ENCODE peak calls at places on chromosomes 1 and 21, in eight cellular contexts. U is A549, B is IMR-90, G is WTC11, W is GM12878, D is HepG2, F is H1, E is K562. L is an unnamed sample.

GRCh38 chr1:167617100-167617949 is 12.7 kb upstream of the RCSD1 start:
- DNase-seq in B (peak; percentile 7), W (peak; percentile 74), E (peak; percentile 78), F (no peak), D (no peak), U (no peak), G (no peak), L (no peak)

GRCh38 chr1:195376190-195376589 is 1232.0 kb downstream of the KCNT2 start:
- DNase-seq in D (peak; percentile 0), G (no peak), B (peak; percentile 1), F (no peak), W (no peak), U (peak; percentile 3), E (peak; percentile 2), L (no peak)

GRCh38 chr1:17661546-17662157 is 93.5 kb upstream of the ACTL8 start:
- DNase-seq in W (no peak), E (peak; percentile 83), U (peak; percentile 66), G (peak; percentile 88), D (peak; percentile 41), B (peak; percentile 44), F (peak; percentile 96), L (peak; percentile 93)

GRCh38 chr1:201480231-201481003 is 11.4 kb upstream of the PHLDA3 start:
- DNase-seq in E (peak; percentile 94), F (peak; percentile 91), W (no peak), G (peak; percentile 91), D (peak; percentile 71), B (no peak), U (peak; percentile 94), L (no peak)

GRCh38 chr1:177959793-177960515 is 9.9 kb downstream of the SEC16B start:
- DNase-seq in B (peak; percentile 68), D (peak; percentile 29), F (no peak), U (peak; percentile 29), W (no peak), G (no peak), E (no peak), L (no peak)

GRCh38 chr1:39089811-39090519 is 63.8 kb downstream of the NDUFS5 start:
- DNase-seq in U (no peak), G (no peak), E (no peak), F (no peak), D (no peak), B (no peak), W (no peak), L (no peak)

GRCh38 chr1:206676499-206676898 is 8.2 kb upstream of the MAPKAPK2 start:
- DNase-seq in F (no peak), D (no peak), W (no peak), G (no peak), B (no peak), E (no peak), U (no peak), L (no peak)

GRCh38 chr1:238653693-238654321 is 732.6 kb upstream of the CHRM3 start:
- DNase-seq in G (no peak), E (no peak), D (no peak), B (peak; percentile 77), U (no peak), F (no peak), W (no peak), L (no peak)

GRCh38 chr1:5908461-5909375 is 83.5 kb downstream of the NPHP4 start:
- DNase-seq in B (no peak), D (no peak), U (no peak), E (no peak), G (no peak), W (no peak), F (peak; percentile 42), L (no peak)

GRCh38 chr1:11960710-11961109 is 19.5 kb upstream of the MFN2 start:
- DNase-seq in G (no peak), E (no peak), U (no peak), D (no peak), B (no peak), W (no peak), F (no peak), L (no peak)

GRCh38 chr1:32769524-32770220 is 47.5 kb downstream of the YARS1 start:
- DNase-seq in E (peak; percentile 45), F (no peak), W (no peak), U (no peak), B (peak; percentile 45), G (no peak), D (no peak), L (no peak)

GRCh38 chr1:20485527-20486456 is at the start of gene CAMK2N1:
- DNase-seq in E (peak; percentile 66), G (peak; percentile 65), U (peak; percentile 66), F (peak; percentile 75), D (peak; percentile 55), W (no peak), B (peak; percentile 67), L (peak; percentile 89)

GRCh38 chr1:77639056-77639455 is 43.4 kb downstream of the ZZZ3 start:
- DNase-seq in E (no peak), U (no peak), F (no peak), G (no peak), W (no peak), B (peak; percentile 61), D (no peak), L (no peak)

GRCh38 chr21:18117116-18117515 is 127.5 kb upstream of the CHODL start:
- DNase-seq in W (no peak), B (no peak), G (no peak), D (no peak), U (no peak), E (no peak), F (no peak), L (no peak)

GRCh38 chr1:100027212-100027611 is 57.4 kb downstream of the SLC35A3 start:
- DNase-seq in G (no peak), W (no peak), F (no peak), E (no peak), U (no peak), D (no peak), B (no peak), L (no peak)

GRCh38 chr1:212012034-212012740 is 23.2 kb downstream of the INTS7 start:
- DNase-seq in D (peak; percentile 63), B (peak; percentile 65), E (peak; percentile 82), F (peak; percentile 66), G (peak; percentile 70), U (peak; percentile 76), W (peak; percentile 38), L (peak; percentile 85)

GRCh38 chr1:3019516-3020051 is 1.7 kb upstream of the ACTRT2 start:
- DNase-seq in D (no peak), B (no peak), W (no peak), E (no peak), F (no peak), G (no peak), U (no peak), L (no peak)

GRCh38 chr1:54850737-54851136 is 36.3 kb downstream of the DHCR24 start:
- DNase-seq in E (no peak), U (no peak), G (no peak), W (no peak), F (no peak), D (no peak), B (peak; percentile 99), L (no peak)

GRCh38 chr1:187336769-187337168 is 508.0 kb downstream of the PLA2G4A start:
- DNase-seq in W (no peak), D (no peak), G (no peak), E (no peak), F (no peak), U (no peak), B (no peak), L (no peak)

GRCh38 chr1:153628638-153629342 is 556 bp downstream of the S100A1 start:
- DNase-seq in U (no peak), D (no peak), B (no peak), F (no peak), E (no peak), G (no peak), W (no peak), L (no peak)

GRCh38 chr1:48329489-48329888 is 107.0 kb downstream of the SLC5A9 start:
- DNase-seq in F (no peak), U (no peak), G (no peak), E (no peak), B (peak; percentile 47), W (no peak), D (no peak), L (no peak)
- TF ChIP-seq USF2 in F (no peak), U (no peak), G (no peak), E (no peak), B (no peak), W (no peak), D (no peak), L (no peak)

GRCh38 chr1:155184835-155185782 is 11.5 kb downstream of the TRIM46 start:
- DNase-seq in B (no peak), E (no peak), W (peak; percentile 72), U (no peak), F (no peak), D (no peak), G (no peak), L (peak; percentile 71)

GRCh38 chr1:155184351-155184811 is 10.7 kb downstream of the TRIM46 start:
- DNase-seq in U (no peak), F (no peak), B (no peak), G (no peak), E (no peak), D (no peak), W (no peak), L (no peak)

GRCh38 chr1:155182052-155182550 is 8.5 kb downstream of the TRIM46 start:
- DNase-seq in G (no peak), E (no peak), W (no peak), B (no peak), D (no peak), U (no peak), F (no peak), L (no peak)

GRCh38 chr1:155185783-155186265 is 12.2 kb downstream of the TRIM46 start:
- DNase-seq in F (peak; percentile 58), U (no peak), D (no peak), G (no peak), E (no peak), B (no peak), W (no peak), L (no peak)

GRCh38 chr1:155183775-155184221 is 10.1 kb downstream of the TRIM46 start:
- DNase-seq in F (no peak), E (no peak), B (no peak), G (no peak), U (no peak), D (no peak), W (no peak), L (no peak)
- TF ChIP-seq USF2 in F (no peak), E (no peak), B (no peak), G (no peak), U (no peak), D (no peak), W (no peak), L (no peak)

GRCh38 chr1:242240061-242240460 is 241.2 kb upstream of the MAP1LC3C start:
- DNase-seq in U (peak; percentile 13), B (no peak), W (no peak), G (no peak), F (no peak), E (no peak), D (no peak), L (no peak)
- TF ChIP-seq USF2 in U (no peak), B (no peak), W (no peak), G (no peak), F (no peak), E (no peak), D (no peak), L (no peak)

DNA sequence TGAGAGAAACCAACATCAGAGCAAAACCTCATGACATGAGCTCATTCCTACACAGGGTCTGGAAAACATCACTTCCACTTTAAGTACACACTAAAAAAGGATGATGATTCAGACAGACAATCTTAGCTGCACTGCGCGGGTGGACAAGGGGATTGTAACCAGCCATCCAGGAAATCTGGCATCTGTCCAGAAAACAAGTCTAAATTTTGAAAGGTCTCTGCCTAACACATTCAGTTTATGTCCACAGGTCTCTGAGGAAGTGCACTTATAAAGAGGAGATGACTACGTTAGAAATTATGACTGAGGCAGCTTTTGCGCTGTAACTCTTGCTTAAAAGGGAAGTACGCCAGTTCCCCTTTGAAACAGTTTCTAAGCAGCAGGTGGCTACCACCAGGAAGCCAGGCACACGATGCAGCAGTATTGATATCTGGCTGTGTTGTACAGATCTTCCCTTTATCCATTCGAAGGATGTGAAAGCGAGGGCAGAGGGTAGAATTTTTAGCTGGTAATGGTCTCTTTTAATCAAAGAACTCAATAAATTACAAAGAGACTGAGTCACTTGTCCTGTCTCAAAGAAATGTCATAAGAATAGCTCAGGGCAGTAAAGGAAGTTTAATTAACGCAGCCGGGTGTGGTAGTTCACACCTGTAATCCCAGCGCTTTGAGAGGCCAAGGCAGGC is 128.0 kb downstream of the SETD4 start:
- DNase-seq in F (no peak), E (peak; percentile 31), D (no peak), G (no peak), W (peak; percentile 36), U (no peak), B (peak; percentile 95), L (no peak)
- TF ChIP-seq USF2 in F (no peak), E (no peak), D (no peak), G (no peak), W (no peak), U (no peak), B (no peak), L (no peak)